ENCODE peak calls at places on chromosomes 1 and 21, in seven cellular contexts. One of them, this sample, is unnamed.

GRCh38 chr1:42925132-42925769 is 33.4 kb downstream of the SLC2A1 start:
- DNase-seq in pons: peak; percentile 64
- DNase-seq in NCI-H1417: no peak
- DNase-seq in GM03348: no peak
- DNase-seq in prostate gland: no peak
- DNase-seq in LoVo: no peak
- DNase-seq in AG10803: no peak
- DNase-seq in this sample: no peak

GRCh38 chr21:41319273-41319672 is 2.7 kb downstream of the FAM3B start:
- DNase-seq in pons: no peak
- DNase-seq in AG10803: no peak
- DNase-seq in NCI-H1417: no peak
- DNase-seq in prostate gland: no peak
- DNase-seq in GM03348: no peak
- DNase-seq in LoVo: no peak
- DNase-seq in this sample: no peak

GRCh38 chr1:155013632-155014031 is 11.0 kb downstream of the ZBTB7B start:
- DNase-seq in prostate gland: no peak
- DNase-seq in LoVo: no peak
- DNase-seq in NCI-H1417: no peak
- DNase-seq in AG10803: no peak
- DNase-seq in pons: no peak
- DNase-seq in GM03348: no peak
- DNase-seq in this sample: no peak

GRCh38 chr21:42162831-42163510 is 56.0 kb upstream of the ABCG1 start:
- DNase-seq in prostate gland: no peak
- DNase-seq in LoVo: no peak
- DNase-seq in NCI-H1417: peak; percentile 14
- DNase-seq in pons: no peak
- DNase-seq in GM03348: no peak
- DNase-seq in AG10803: no peak
- DNase-seq in this sample: no peak

GRCh38 chr1:18606443-18607288 is 24.0 kb upstream of the PAX7 start:
- DNase-seq in NCI-H1417: no peak
- DNase-seq in pons: no peak
- DNase-seq in AG10803: no peak
- DNase-seq in GM03348: no peak
- DNase-seq in prostate gland: no peak
- DNase-seq in LoVo: no peak
- DNase-seq in this sample: no peak

GRCh38 chr1:25723250-25723880 is 76.6 kb upstream of the SELENON start:
- DNase-seq in NCI-H1417: no peak
- DNase-seq in GM03348: no peak
- DNase-seq in pons: no peak
- DNase-seq in AG10803: no peak
- DNase-seq in prostate gland: no peak
- DNase-seq in LoVo: no peak
- DNase-seq in this sample: no peak

GRCh38 chr1:162554258-162554657 is 7.3 kb upstream of the UAP1 start:
- DNase-seq in AG10803: peak; percentile 61
- DNase-seq in LoVo: no peak
- DNase-seq in prostate gland: no peak
- DNase-seq in NCI-H1417: no peak
- DNase-seq in pons: no peak
- DNase-seq in GM03348: peak; percentile 49
- DNase-seq in this sample: peak; percentile 10

GRCh38 chr1:155569988-155570592 is 7.5 kb upstream of the ASH1L start:
- DNase-seq in LoVo: no peak
- DNase-seq in prostate gland: no peak
- DNase-seq in NCI-H1417: no peak
- DNase-seq in AG10803: peak; percentile 4
- DNase-seq in pons: no peak
- DNase-seq in GM03348: no peak
- DNase-seq in this sample: peak; percentile 91

GRCh38 chr1:246492611-246493245 is 14.4 kb downstream of the SMYD3 start:
- DNase-seq in NCI-H1417: peak; percentile 33
- DNase-seq in prostate gland: peak; percentile 56
- DNase-seq in pons: peak; percentile 82
- DNase-seq in LoVo: peak; percentile 62
- DNase-seq in AG10803: peak; percentile 74
- DNase-seq in GM03348: peak; percentile 84
- DNase-seq in this sample: peak; percentile 79

GRCh38 chr1:47558601-47559593 is 121.1 kb downstream of the FOXD2 start:
- DNase-seq in NCI-H1417: peak; percentile 55
- DNase-seq in GM03348: no peak
- DNase-seq in AG10803: no peak
- DNase-seq in pons: no peak
- DNase-seq in LoVo: peak; percentile 68
- DNase-seq in prostate gland: peak; percentile 75
- DNase-seq in this sample: no peak

GRCh38 chr1:3795453-3796214 is 664 bp downstream of the LRRC47 start:
- DNase-seq in AG10803: no peak
- DNase-seq in GM03348: no peak
- DNase-seq in NCI-H1417: no peak
- DNase-seq in LoVo: no peak
- DNase-seq in pons: no peak
- DNase-seq in prostate gland: no peak
- DNase-seq in this sample: no peak

GRCh38 chr1:67532452-67533216 is 102.4 kb upstream of the SERBP1 start:
- DNase-seq in AG10803: peak; percentile 90
- DNase-seq in pons: peak; percentile 87
- DNase-seq in NCI-H1417: peak; percentile 69
- DNase-seq in LoVo: peak; percentile 68
- DNase-seq in prostate gland: peak; percentile 54
- DNase-seq in GM03348: peak; percentile 84
- DNase-seq in this sample: peak; percentile 91

GRCh38 chr1:50637460-50637859 is 214.2 kb upstream of the DMRTA2 start:
- DNase-seq in AG10803: no peak
- DNase-seq in prostate gland: no peak
- DNase-seq in GM03348: no peak
- DNase-seq in NCI-H1417: no peak
- DNase-seq in LoVo: no peak
- DNase-seq in pons: no peak
- DNase-seq in this sample: peak; percentile 21

GRCh38 chr1:244102051-244102450 is 51.0 kb downstream of the ZBTB18 start:
- DNase-seq in LoVo: no peak
- DNase-seq in GM03348: no peak
- DNase-seq in prostate gland: no peak
- DNase-seq in NCI-H1417: no peak
- DNase-seq in pons: no peak
- DNase-seq in AG10803: no peak
- DNase-seq in this sample: no peak

GRCh38 chr1:153441238-153441755 is 19.2 kb downstream of the S100A7 start:
- DNase-seq in AG10803: no peak
- DNase-seq in pons: no peak
- DNase-seq in NCI-H1417: peak; percentile 42
- DNase-seq in GM03348: no peak
- DNase-seq in LoVo: no peak
- DNase-seq in prostate gland: no peak
- DNase-seq in this sample: no peak

GRCh38 chr21:46077674-46078101 is 20.2 kb upstream of the COL6A2 start:
- DNase-seq in GM03348: no peak
- DNase-seq in NCI-H1417: no peak
- DNase-seq in pons: no peak
- DNase-seq in AG10803: no peak
- DNase-seq in prostate gland: no peak
- DNase-seq in LoVo: no peak
- DNase-seq in this sample: no peak

GRCh38 chr21:36854391-36854790 is 112.1 kb downstream of the HLCS start:
- DNase-seq in GM03348: peak; percentile 28
- DNase-seq in prostate gland: no peak
- DNase-seq in pons: peak; percentile 78
- DNase-seq in LoVo: no peak
- DNase-seq in NCI-H1417: peak; percentile 30
- DNase-seq in AG10803: no peak
- DNase-seq in this sample: peak; percentile 34

GRCh38 chr1:15189692-15190321 is 36.3 kb downstream of the TMEM51 start:
- DNase-seq in pons: no peak
- DNase-seq in GM03348: no peak
- DNase-seq in prostate gland: no peak
- DNase-seq in NCI-H1417: no peak
- DNase-seq in LoVo: peak; percentile 49
- DNase-seq in AG10803: no peak
- DNase-seq in this sample: no peak

GRCh38 chr1:87325982-87326738 is 2.5 kb upstream of the LMO4 start:
- DNase-seq in AG10803: peak; percentile 37
- DNase-seq in LoVo: peak; percentile 60
- DNase-seq in prostate gland: peak; percentile 47
- DNase-seq in pons: peak; percentile 79
- DNase-seq in NCI-H1417: peak; percentile 77
- DNase-seq in GM03348: peak; percentile 46
- DNase-seq in this sample: peak; percentile 49

GRCh38 chr1:60924964-60925798 is 157.2 kb upstream of the NFIA start:
- DNase-seq in LoVo: no peak
- DNase-seq in AG10803: no peak
- DNase-seq in prostate gland: no peak
- DNase-seq in NCI-H1417: no peak
- DNase-seq in GM03348: no peak
- DNase-seq in pons: no peak
- DNase-seq in this sample: no peak

GRCh38 chr1:202852163-202852904 is 36.6 kb downstream of the RABIF start:
- DNase-seq in prostate gland: no peak
- DNase-seq in GM03348: peak; percentile 48
- DNase-seq in AG10803: peak; percentile 62
- DNase-seq in NCI-H1417: no peak
- DNase-seq in LoVo: peak; percentile 15
- DNase-seq in pons: no peak
- DNase-seq in this sample: peak; percentile 69

GRCh38 chr21:42221581-42222345 is 2.8 kb downstream of the ABCG1 start:
- DNase-seq in NCI-H1417: no peak
- DNase-seq in GM03348: no peak
- DNase-seq in LoVo: no peak
- DNase-seq in AG10803: no peak
- DNase-seq in prostate gland: no peak
- DNase-seq in pons: peak; percentile 49
- DNase-seq in this sample: peak; percentile 87

GRCh38 chr1:169538998-169539871 is 47.0 kb downstream of the F5 start:
- DNase-seq in prostate gland: no peak
- DNase-seq in pons: no peak
- DNase-seq in NCI-H1417: no peak
- DNase-seq in LoVo: peak; percentile 75
- DNase-seq in GM03348: peak; percentile 62
- DNase-seq in AG10803: peak; percentile 83
- DNase-seq in this sample: peak; percentile 83

GRCh38 chr1:230833511-230833910 is 34.8 kb downstream of the C1orf198 start:
- DNase-seq in LoVo: no peak
- DNase-seq in AG10803: no peak
- DNase-seq in pons: no peak
- DNase-seq in NCI-H1417: no peak
- DNase-seq in prostate gland: no peak
- DNase-seq in GM03348: no peak
- DNase-seq in this sample: no peak

GRCh38 chr1:236705771-236706565 is 19.7 kb downstream of the ACTN2 start:
- DNase-seq in GM03348: no peak
- DNase-seq in LoVo: no peak
- DNase-seq in NCI-H1417: no peak
- DNase-seq in pons: peak; percentile 89
- DNase-seq in prostate gland: no peak
- DNase-seq in AG10803: no peak
- DNase-seq in this sample: no peak

GRCh38 chr1:156103521-156103947 is 11.0 kb upstream of the LMNA start:
- DNase-seq in pons: no peak
- DNase-seq in NCI-H1417: no peak
- DNase-seq in prostate gland: no peak
- DNase-seq in AG10803: peak; percentile 87
- DNase-seq in GM03348: peak; percentile 81
- DNase-seq in LoVo: no peak
- DNase-seq in this sample: peak; percentile 49

GRCh38 chr1:15323989-15324866 is 77.2 kb downstream of the FHAD1 start:
- DNase-seq in pons: no peak
- DNase-seq in prostate gland: no peak
- DNase-seq in NCI-H1417: no peak
- DNase-seq in AG10803: no peak
- DNase-seq in GM03348: no peak
- DNase-seq in LoVo: no peak
- DNase-seq in this sample: no peak

This sample was measured in IMR-90.